ENCODE peak calls at places on chromosomes 4 and X, in five cellular contexts. V is central memory CD4-positive, alpha-beta T cell; M is hippocampal formation; F is T47D; S is AG09319. B is an unnamed sample.

GRCh38 chrX:38061335-38061734 is 55.0 kb downstream of the SYTL5 start:
- DNase-seq in V (no peak), M (no peak), F (no peak), S (no peak), B (no peak)

GRCh38 chrX:137915466-137915865 is 349.5 kb downstream of the ZIC3 start:
- DNase-seq in V (no peak), M (no peak), F (no peak), S (no peak), B (no peak)

GRCh38 chr4:155442267-155443105 is 65.7 kb upstream of the MAP9 start:
- DNase-seq in V (peak; percentile 7), M (peak; percentile 72), F (peak; percentile 78), S (peak; percentile 35), B (peak; percentile 74)

GRCh38 chr4:24169956-24170355 is 280.1 kb upstream of the PPARGC1A start:
- DNase-seq in V (no peak), M (no peak), F (no peak), S (no peak), B (no peak)

GRCh38 chr4:23728393-23728792 is 161.5 kb downstream of the PPARGC1A start:
- DNase-seq in V (no peak), M (no peak), F (no peak), S (peak; percentile 55), B (no peak)

GRCh38 chr4:124177647-124178425 is 534.7 kb downstream of the ANKRD50 start:
- DNase-seq in V (no peak), M (no peak), F (no peak), S (peak; percentile 46), B (no peak)

GRCh38 chrX:121052122-121052521 is 4.7 kb downstream of the GLUD2 start:
- DNase-seq in V (no peak), M (no peak), F (no peak), S (no peak), B (no peak)

GRCh38 chrX:9581771-9582396 is 117.0 kb downstream of the TBL1X start:
- DNase-seq in V (no peak), M (no peak), F (no peak), S (no peak), B (no peak)

GRCh38 chrX:439236-439635 is 52.5 kb upstream of the PPP2R3B start:
- DNase-seq in V (no peak), M (no peak), F (no peak), S (no peak), B (no peak)

GRCh38 chr4:127598656-127599055 is 34.1 kb upstream of the INTU start:
- DNase-seq in V (no peak), M (no peak), F (no peak), S (no peak), B (no peak)

GRCh38 chr4:122854444-122854843 is 27.8 kb downstream of the FGF2 start:
- DNase-seq in V (no peak), M (no peak), F (no peak), S (no peak), B (no peak)

GRCh38 chr4:163164591-163164990 is 2.1 kb downstream of the NAF1 start:
- DNase-seq in V (no peak), M (no peak), F (no peak), S (no peak), B (no peak)

GRCh38 chrX:47160781-47161180 is 15.8 kb downstream of the RBM10 start:
- DNase-seq in V (no peak), M (no peak), F (no peak), S (no peak), B (no peak)

GRCh38 chr4:44071959-44072955 is 376.4 kb downstream of the KCTD8 start:
- DNase-seq in V (no peak), M (no peak), F (no peak), S (no peak), B (no peak)

GRCh38 chr4:42487230-42487629 is 89.9 kb downstream of the SHISA3 start:
- DNase-seq in V (no peak), M (no peak), F (no peak), S (no peak), B (no peak)

GRCh38 chr4:57628004-57628403 is 517.8 kb upstream of the IGFBP7 start:
- DNase-seq in V (no peak), M (no peak), F (no peak), S (no peak), B (no peak)

GRCh38 chrX:77572322-77572721 is 125.1 kb downstream of the FGF16 start:
- DNase-seq in V (no peak), M (no peak), F (no peak), S (no peak), B (no peak)

GRCh38 chr4:163332526-163333405 is at the start of gene NPY1R:
- DNase-seq in V (no peak), M (peak; percentile 75), F (peak; percentile 83), S (peak; percentile 51), B (peak; percentile 37)